ENCODE peak calls at places on chromosomes 1 and 21, in five cellular contexts. One of them, this sample, is unnamed.

GRCh38 chr1:231027971-231028370 is 12.1 kb downstream of the FAM89A start:
- DNase-seq in lower lobe of right lung: no peak
- DNase-seq in astrocyte of the spinal cord: no peak
- DNase-seq in fibroblast of lung: no peak
- DNase-seq in heart left ventricle: no peak
- DNase-seq in this sample: no peak

GRCh38 chr1:207974146-207974545 is 63.2 kb upstream of the CD34 start:
- DNase-seq in lower lobe of right lung: no peak
- DNase-seq in astrocyte of the spinal cord: no peak
- DNase-seq in fibroblast of lung: no peak
- DNase-seq in heart left ventricle: no peak
- DNase-seq in this sample: no peak

GRCh38 chr1:94858276-94858675 is 38.1 kb downstream of the SLC44A3 start:
- DNase-seq in lower lobe of right lung: peak
- DNase-seq in astrocyte of the spinal cord: peak
- DNase-seq in fibroblast of lung: no peak
- DNase-seq in heart left ventricle: no peak
- DNase-seq in this sample: no peak

GRCh38 chr1:178645157-178645825 is 79.8 kb upstream of the RALGPS2 start:
- DNase-seq in lower lobe of right lung: no peak
- DNase-seq in astrocyte of the spinal cord: no peak
- DNase-seq in fibroblast of lung: no peak
- DNase-seq in heart left ventricle: no peak
- DNase-seq in this sample: no peak

GRCh38 chr1:74420497-74420896 is 91.9 kb downstream of the LRRC53 start:
- DNase-seq in lower lobe of right lung: no peak
- DNase-seq in astrocyte of the spinal cord: no peak
- DNase-seq in fibroblast of lung: no peak
- DNase-seq in heart left ventricle: no peak
- DNase-seq in this sample: no peak

GRCh38 chr1:220300442-220301121 is 28.3 kb upstream of the RAB3GAP2 start:
- DNase-seq in lower lobe of right lung: peak
- DNase-seq in astrocyte of the spinal cord: peak
- DNase-seq in fibroblast of lung: peak
- DNase-seq in heart left ventricle: peak
- DNase-seq in this sample: peak

GRCh38 chr1:5975133-5975880 is 16.9 kb downstream of the NPHP4 start:
- DNase-seq in lower lobe of right lung: no peak
- DNase-seq in astrocyte of the spinal cord: peak
- DNase-seq in fibroblast of lung: peak
- DNase-seq in heart left ventricle: peak
- DNase-seq in this sample: no peak

GRCh38 chr21:27149034-27149433 is 182.1 kb upstream of the ADAMTS5 start:
- DNase-seq in lower lobe of right lung: no peak
- DNase-seq in astrocyte of the spinal cord: peak
- DNase-seq in fibroblast of lung: no peak
- DNase-seq in heart left ventricle: no peak
- DNase-seq in this sample: peak

GRCh38 chr21:20592482-20592881 is 405.7 kb upstream of the NCAM2 start:
- DNase-seq in lower lobe of right lung: no peak
- DNase-seq in astrocyte of the spinal cord: no peak
- DNase-seq in fibroblast of lung: no peak
- DNase-seq in heart left ventricle: no peak
- DNase-seq in this sample: no peak

GRCh38 chr1:245969274-245969673 is 537.8 kb downstream of the SMYD3 start:
- DNase-seq in lower lobe of right lung: no peak
- DNase-seq in astrocyte of the spinal cord: peak
- DNase-seq in fibroblast of lung: peak
- DNase-seq in heart left ventricle: no peak
- DNase-seq in this sample: peak

DNA sequence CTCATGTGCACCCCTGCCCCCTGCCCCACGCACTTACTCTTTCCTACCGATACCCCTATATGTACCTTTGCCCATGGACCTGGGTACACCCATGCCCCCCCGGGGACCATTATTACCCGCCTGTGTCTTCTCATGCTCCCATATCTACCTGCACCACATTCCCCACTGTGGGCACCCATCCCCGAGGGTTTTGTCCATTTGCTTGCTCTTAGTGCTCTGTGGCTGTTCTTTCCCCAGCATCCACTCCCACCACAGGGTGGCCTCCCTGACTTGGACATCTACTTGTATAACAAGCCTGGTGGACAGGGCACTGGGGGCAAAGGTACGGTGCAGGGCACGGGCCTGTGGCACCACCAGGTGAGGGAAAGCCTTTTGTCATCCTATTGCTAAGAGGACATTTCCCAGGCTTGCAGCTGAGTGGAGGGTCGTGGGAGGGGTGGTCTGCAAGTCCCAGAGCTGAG is 14.6 kb downstream of the HYI start:
- DNase-seq in lower lobe of right lung: no peak
- DNase-seq in astrocyte of the spinal cord: no peak
- DNase-seq in fibroblast of lung: no peak
- DNase-seq in heart left ventricle: no peak
- DNase-seq in this sample: no peak
- TF ChIP-seq CTCF in lower lobe of right lung: no peak
- TF ChIP-seq CTCF in astrocyte of the spinal cord: no peak
- TF ChIP-seq CTCF in fibroblast of lung: no peak
- TF ChIP-seq CTCF in heart left ventricle: no peak
- TF ChIP-seq CTCF in this sample: no peak

DNA sequence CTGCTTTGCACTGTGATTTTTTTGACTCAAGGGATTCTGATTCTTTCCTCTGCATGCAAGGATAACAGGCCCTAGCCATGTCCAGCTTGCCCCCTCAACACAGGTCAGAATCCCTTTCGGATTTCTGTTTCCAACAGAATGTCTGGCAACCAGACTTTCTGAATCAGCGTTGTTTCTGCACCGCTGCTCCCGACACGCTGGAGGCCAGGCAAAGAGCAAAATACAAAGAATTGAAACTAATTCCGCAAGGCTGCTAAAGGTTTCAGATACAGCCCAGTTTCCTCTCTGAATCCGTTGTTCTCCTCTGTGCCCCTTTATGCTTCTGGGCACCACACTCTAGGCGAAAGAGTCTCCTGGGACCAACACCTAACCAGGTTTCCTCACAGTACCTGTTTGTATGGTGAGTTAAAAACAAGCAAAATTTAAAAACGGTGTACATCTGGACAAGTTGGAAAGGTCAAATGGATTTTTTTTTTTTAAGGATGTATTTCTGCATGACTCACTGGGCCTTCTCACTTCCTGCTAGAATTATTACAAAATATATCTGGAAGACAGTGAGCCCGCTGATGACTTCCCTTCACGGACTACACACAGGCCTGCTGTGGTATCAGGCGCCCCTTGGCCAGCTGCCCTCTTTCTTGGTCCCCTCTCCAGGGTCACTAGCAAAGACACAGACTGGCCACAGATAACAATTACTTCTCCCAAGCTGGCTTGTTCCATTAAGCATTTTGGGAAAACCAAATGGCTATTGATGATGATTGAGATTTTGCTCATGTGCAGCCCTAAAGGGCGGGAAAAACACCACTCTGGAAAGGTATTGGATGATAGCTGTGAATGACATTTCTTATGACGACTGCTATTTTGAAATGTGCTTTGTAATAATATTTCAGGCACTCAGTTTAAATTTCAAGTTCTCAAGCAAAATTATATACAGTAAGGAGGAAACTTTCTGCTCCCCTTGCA is 118.3 kb downstream of the TGFB2 start:
- DNase-seq in lower lobe of right lung: peak
- DNase-seq in astrocyte of the spinal cord: peak
- DNase-seq in fibroblast of lung: peak
- DNase-seq in heart left ventricle: peak
- DNase-seq in this sample: no peak
- H3K4me3 ChIP-seq in lower lobe of right lung: no peak
- H3K4me3 ChIP-seq in astrocyte of the spinal cord: no peak
- H3K4me3 ChIP-seq in fibroblast of lung: peak
- H3K4me3 ChIP-seq in heart left ventricle: peak
- H3K4me3 ChIP-seq in this sample: no peak

DNA sequence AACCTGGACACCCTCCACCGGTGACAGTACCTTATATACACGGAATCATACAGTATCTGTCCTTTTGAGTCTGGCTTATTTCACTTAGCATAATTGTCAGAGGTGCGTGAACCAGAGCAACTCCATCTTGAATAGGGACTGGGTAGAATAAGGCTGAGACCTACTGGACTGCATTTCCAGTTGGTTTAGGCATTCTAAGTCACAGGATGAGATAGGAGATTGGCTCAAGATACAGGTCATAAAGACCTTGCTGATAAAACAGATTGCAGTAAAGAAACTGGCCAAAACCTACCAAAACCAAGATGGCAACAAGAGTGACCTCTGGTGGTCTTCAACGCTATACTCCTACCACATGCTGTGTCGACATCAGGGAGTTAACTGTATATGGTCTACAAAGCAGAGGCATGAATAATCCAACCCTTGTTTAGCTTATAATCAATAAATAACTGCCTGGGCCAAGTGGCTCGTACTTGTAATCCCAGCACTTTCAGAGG is 1.4 kb upstream of the FDPS start:
- DNase-seq in lower lobe of right lung: no peak
- DNase-seq in astrocyte of the spinal cord: peak
- DNase-seq in fibroblast of lung: peak
- DNase-seq in heart left ventricle: no peak
- DNase-seq in this sample: no peak
- TF ChIP-seq CTCF in lower lobe of right lung: peak
- TF ChIP-seq CTCF in astrocyte of the spinal cord: peak
- TF ChIP-seq CTCF in fibroblast of lung: peak
- TF ChIP-seq CTCF in heart left ventricle: peak
- TF ChIP-seq CTCF in this sample: peak

GRCh38 chr1:26998319-26999300 is 5.1 kb downstream of the TRNP1 start:
- DNase-seq in lower lobe of right lung: no peak
- DNase-seq in astrocyte of the spinal cord: peak
- DNase-seq in fibroblast of lung: peak
- DNase-seq in heart left ventricle: no peak
- DNase-seq in this sample: no peak

GRCh38 chr1:26994020-26994745 is 691 bp downstream of the TRNP1 start:
- DNase-seq in lower lobe of right lung: peak
- DNase-seq in astrocyte of the spinal cord: no peak
- DNase-seq in fibroblast of lung: no peak
- DNase-seq in heart left ventricle: no peak
- DNase-seq in this sample: no peak

GRCh38 chr1:26994772-26995625 is 1.5 kb downstream of the TRNP1 start:
- DNase-seq in lower lobe of right lung: no peak
- DNase-seq in astrocyte of the spinal cord: no peak
- DNase-seq in fibroblast of lung: no peak
- DNase-seq in heart left ventricle: no peak
- DNase-seq in this sample: no peak

GRCh38 chr1:26996024-26996423 is 2.5 kb downstream of the TRNP1 start:
- DNase-seq in lower lobe of right lung: no peak
- DNase-seq in astrocyte of the spinal cord: no peak
- DNase-seq in fibroblast of lung: peak
- DNase-seq in heart left ventricle: no peak
- DNase-seq in this sample: no peak

DNA sequence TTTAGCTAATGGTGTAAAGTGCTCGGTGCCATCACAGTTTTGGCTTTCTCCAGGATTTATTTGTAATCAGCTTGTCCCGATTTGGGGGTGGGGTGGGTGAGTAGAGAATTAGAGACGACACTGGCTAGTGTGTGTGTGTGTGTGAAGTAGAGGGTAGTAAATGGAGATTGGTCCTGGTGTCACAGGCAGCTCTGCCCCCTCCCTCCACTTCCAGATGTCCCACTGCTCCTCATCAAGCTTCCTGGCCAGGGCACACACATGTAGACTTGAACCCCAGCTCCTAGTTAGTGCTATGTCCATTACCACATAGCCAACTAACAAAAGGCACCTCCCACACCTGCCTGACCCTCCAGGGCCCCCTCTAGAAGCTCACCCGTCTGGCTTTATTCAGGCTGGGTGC is 3.2 kb downstream of the TRNP1 start:
- DNase-seq in lower lobe of right lung: no peak
- DNase-seq in astrocyte of the spinal cord: no peak
- DNase-seq in fibroblast of lung: no peak
- DNase-seq in heart left ventricle: no peak
- DNase-seq in this sample: no peak
- H3K4me3 ChIP-seq in lower lobe of right lung: no peak
- H3K4me3 ChIP-seq in astrocyte of the spinal cord: no peak
- H3K4me3 ChIP-seq in fibroblast of lung: peak
- H3K4me3 ChIP-seq in heart left ventricle: no peak
- H3K4me3 ChIP-seq in this sample: no peak

DNA sequence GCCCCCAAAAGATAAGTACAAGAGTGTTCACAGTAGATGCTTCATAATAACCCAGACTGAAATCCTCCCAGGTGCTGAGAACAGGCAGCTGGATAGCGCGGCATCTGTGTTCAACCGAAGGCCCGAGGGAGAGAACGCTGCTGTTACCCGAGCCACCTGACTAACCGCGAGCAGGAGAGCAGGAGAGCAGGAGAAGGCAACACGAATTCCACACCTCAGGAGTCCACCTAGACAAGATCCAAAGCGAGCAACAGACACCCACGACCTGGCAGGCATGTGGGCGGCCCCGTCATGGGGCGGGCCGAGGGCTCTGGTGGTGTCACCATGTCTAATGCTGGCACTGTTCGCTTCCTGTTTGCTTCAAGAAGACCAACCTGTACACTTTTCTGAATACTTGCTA is 20.9 kb upstream of the SPATC1L start:
- DNase-seq in lower lobe of right lung: peak
- DNase-seq in astrocyte of the spinal cord: no peak
- DNase-seq in fibroblast of lung: no peak
- DNase-seq in heart left ventricle: no peak
- DNase-seq in this sample: no peak
- TF ChIP-seq CTCF in lower lobe of right lung: no peak
- TF ChIP-seq CTCF in astrocyte of the spinal cord: no peak
- TF ChIP-seq CTCF in fibroblast of lung: no peak
- TF ChIP-seq CTCF in heart left ventricle: no peak
- TF ChIP-seq CTCF in this sample: no peak

GRCh38 chr1:16905856-16906702 is 10.3 kb downstream of the RNU1-2 start:
- DNase-seq in lower lobe of right lung: no peak
- DNase-seq in astrocyte of the spinal cord: no peak
- DNase-seq in fibroblast of lung: no peak
- DNase-seq in heart left ventricle: no peak
- DNase-seq in this sample: no peak
- H3K4me3 ChIP-seq in lower lobe of right lung: no peak
- H3K4me3 ChIP-seq in astrocyte of the spinal cord: no peak
- H3K4me3 ChIP-seq in fibroblast of lung: no peak
- H3K4me3 ChIP-seq in heart left ventricle: no peak
- H3K4me3 ChIP-seq in this sample: no peak

This sample was measured in AG04449.